ENCODE peak calls at places on chromosome 11, in five cellular contexts. One of them, this sample, is unnamed.

GRCh38 chr11:85854212-85854556 is 999 bp upstream of the CCDC83 start:
- DNase-seq in stimulated activated CD8-positive, alpha-beta memory T cell treated with anti-CD3 and anti-CD28 coated beads, Interleukin-4, amount 100 ng/mL, for 4 hours: no peak
- DNase-seq in AG09309: no peak
- DNase-seq in fibroblast of pulmonary artery: no peak
- DNase-seq in HTR-8/SVneo: no peak
- DNase-seq in this sample: no peak

GRCh38 chr11:110857885-110858555 is 145.8 kb upstream of the ARHGAP20 start:
- DNase-seq in AG09309: no peak
- DNase-seq in stimulated activated CD8-positive, alpha-beta memory T cell treated with anti-CD3 and anti-CD28 coated beads, Interleukin-4, amount 100 ng/mL, for 4 hours: no peak
- DNase-seq in fibroblast of pulmonary artery: peak
- DNase-seq in HTR-8/SVneo: no peak
- DNase-seq in this sample: no peak

GRCh38 chr11:134861490-134862107 is 449.6 kb upstream of the B3GAT1 start:
- DNase-seq in stimulated activated CD8-positive, alpha-beta memory T cell treated with anti-CD3 and anti-CD28 coated beads, Interleukin-4, amount 100 ng/mL, for 4 hours: no peak
- DNase-seq in fibroblast of pulmonary artery: no peak
- DNase-seq in AG09309: no peak
- DNase-seq in HTR-8/SVneo: no peak
- DNase-seq in this sample: no peak

GRCh38 chr11:10288316-10288715 is 5.7 kb downstream of the SBF2 start:
- DNase-seq in AG09309: no peak
- DNase-seq in HTR-8/SVneo: no peak
- DNase-seq in stimulated activated CD8-positive, alpha-beta memory T cell treated with anti-CD3 and anti-CD28 coated beads, Interleukin-4, amount 100 ng/mL, for 4 hours: no peak
- DNase-seq in fibroblast of pulmonary artery: no peak
- DNase-seq in this sample: no peak

GRCh38 chr11:75055511-75055910 is 41.2 kb downstream of the OR2AT4 start:
- DNase-seq in HTR-8/SVneo: no peak
- DNase-seq in stimulated activated CD8-positive, alpha-beta memory T cell treated with anti-CD3 and anti-CD28 coated beads, Interleukin-4, amount 100 ng/mL, for 4 hours: no peak
- DNase-seq in AG09309: no peak
- DNase-seq in fibroblast of pulmonary artery: no peak
- DNase-seq in this sample: no peak

GRCh38 chr11:133819114-133819513 is 26.2 kb downstream of the SPATA19 start:
- DNase-seq in AG09309: no peak
- DNase-seq in fibroblast of pulmonary artery: no peak
- DNase-seq in HTR-8/SVneo: no peak
- DNase-seq in stimulated activated CD8-positive, alpha-beta memory T cell treated with anti-CD3 and anti-CD28 coated beads, Interleukin-4, amount 100 ng/mL, for 4 hours: no peak
- DNase-seq in this sample: no peak

GRCh38 chr11:78586452-78587046 is 11.9 kb upstream of the NARS2 start:
- DNase-seq in stimulated activated CD8-positive, alpha-beta memory T cell treated with anti-CD3 and anti-CD28 coated beads, Interleukin-4, amount 100 ng/mL, for 4 hours: no peak
- DNase-seq in HTR-8/SVneo: no peak
- DNase-seq in AG09309: no peak
- DNase-seq in fibroblast of pulmonary artery: peak
- DNase-seq in this sample: peak

GRCh38 chr11:12717851-12718291 is 43.6 kb downstream of the TEAD1 start:
- DNase-seq in fibroblast of pulmonary artery: no peak
- DNase-seq in stimulated activated CD8-positive, alpha-beta memory T cell treated with anti-CD3 and anti-CD28 coated beads, Interleukin-4, amount 100 ng/mL, for 4 hours: no peak
- DNase-seq in AG09309: no peak
- DNase-seq in HTR-8/SVneo: no peak
- DNase-seq in this sample: no peak

GRCh38 chr11:34356130-34356529 is 1.7 kb downstream of the ABTB2 start:
- DNase-seq in stimulated activated CD8-positive, alpha-beta memory T cell treated with anti-CD3 and anti-CD28 coated beads, Interleukin-4, amount 100 ng/mL, for 4 hours: no peak
- DNase-seq in HTR-8/SVneo: no peak
- DNase-seq in fibroblast of pulmonary artery: no peak
- DNase-seq in AG09309: no peak
- DNase-seq in this sample: peak

This sample was measured in A673.